ENCODE peak calls at places on chromosome 21, in six cellular contexts. One of them, this sample, is unnamed.

GRCh38 chr21:38386967-38387366 is 111.3 kb downstream of the ERG start:
- DNase-seq in NCI-H510A: no peak
- DNase-seq in brain microvascular endothelial cell: peak
- DNase-seq in activated naive CD8-positive, alpha-beta T cell treated with anti-CD3 and anti-CD28 coated beads, Interleukin-2, amount 10 ng/mL, durations not matched to agents 7 days and 5 days: no peak
- DNase-seq in adipocyte: peak
- DNase-seq in NCI-H2171: no peak
- DNase-seq in this sample: no peak

GRCh38 chr21:32771134-32771523 is 426 bp downstream of the PAXBP1 start:
- DNase-seq in NCI-H510A: peak
- DNase-seq in brain microvascular endothelial cell: peak
- DNase-seq in NCI-H2171: peak
- DNase-seq in adipocyte: peak
- DNase-seq in activated naive CD8-positive, alpha-beta T cell treated with anti-CD3 and anti-CD28 coated beads, Interleukin-2, amount 10 ng/mL, durations not matched to agents 7 days and 5 days: no peak
- DNase-seq in this sample: peak

GRCh38 chr21:39610705-39611104 is 2.0 kb upstream of the B3GALT5 start:
- DNase-seq in NCI-H510A: no peak
- DNase-seq in brain microvascular endothelial cell: no peak
- DNase-seq in NCI-H2171: no peak
- DNase-seq in adipocyte: no peak
- DNase-seq in activated naive CD8-positive, alpha-beta T cell treated with anti-CD3 and anti-CD28 coated beads, Interleukin-2, amount 10 ng/mL, durations not matched to agents 7 days and 5 days: no peak
- DNase-seq in this sample: no peak

GRCh38 chr21:42003051-42003461 is 7.1 kb downstream of the ZBTB21 start:
- DNase-seq in activated naive CD8-positive, alpha-beta T cell treated with anti-CD3 and anti-CD28 coated beads, Interleukin-2, amount 10 ng/mL, durations not matched to agents 7 days and 5 days: no peak
- DNase-seq in NCI-H2171: no peak
- DNase-seq in NCI-H510A: no peak
- DNase-seq in brain microvascular endothelial cell: no peak
- DNase-seq in adipocyte: no peak
- DNase-seq in this sample: no peak

GRCh38 chr21:33848252-33848953 is 67.2 kb downstream of the ATP5PO start:
- DNase-seq in brain microvascular endothelial cell: no peak
- DNase-seq in NCI-H510A: no peak
- DNase-seq in NCI-H2171: no peak
- DNase-seq in activated naive CD8-positive, alpha-beta T cell treated with anti-CD3 and anti-CD28 coated beads, Interleukin-2, amount 10 ng/mL, durations not matched to agents 7 days and 5 days: no peak
- DNase-seq in adipocyte: no peak
- DNase-seq in this sample: peak

GRCh38 chr21:38852708-38853107 is 47.0 kb downstream of the ETS2 start:
- DNase-seq in NCI-H2171: no peak
- DNase-seq in activated naive CD8-positive, alpha-beta T cell treated with anti-CD3 and anti-CD28 coated beads, Interleukin-2, amount 10 ng/mL, durations not matched to agents 7 days and 5 days: no peak
- DNase-seq in brain microvascular endothelial cell: no peak
- DNase-seq in NCI-H510A: no peak
- DNase-seq in adipocyte: no peak
- DNase-seq in this sample: no peak

GRCh38 chr21:43209575-43210453 is 41.0 kb downstream of the CRYAA start:
- DNase-seq in activated naive CD8-positive, alpha-beta T cell treated with anti-CD3 and anti-CD28 coated beads, Interleukin-2, amount 10 ng/mL, durations not matched to agents 7 days and 5 days: peak
- DNase-seq in adipocyte: no peak
- DNase-seq in NCI-H2171: no peak
- DNase-seq in brain microvascular endothelial cell: peak
- DNase-seq in NCI-H510A: no peak
- DNase-seq in this sample: peak

GRCh38 chr21:42182713-42183371 is 36.1 kb upstream of the ABCG1 start:
- DNase-seq in NCI-H510A: no peak
- DNase-seq in brain microvascular endothelial cell: no peak
- DNase-seq in adipocyte: no peak
- DNase-seq in NCI-H2171: no peak
- DNase-seq in activated naive CD8-positive, alpha-beta T cell treated with anti-CD3 and anti-CD28 coated beads, Interleukin-2, amount 10 ng/mL, durations not matched to agents 7 days and 5 days: no peak
- DNase-seq in this sample: no peak

GRCh38 chr21:44958471-44959191 is 18.8 kb downstream of the SLX9 start:
- DNase-seq in brain microvascular endothelial cell: peak
- DNase-seq in NCI-H510A: no peak
- DNase-seq in adipocyte: peak
- DNase-seq in activated naive CD8-positive, alpha-beta T cell treated with anti-CD3 and anti-CD28 coated beads, Interleukin-2, amount 10 ng/mL, durations not matched to agents 7 days and 5 days: no peak
- DNase-seq in NCI-H2171: no peak
- DNase-seq in this sample: no peak

GRCh38 chr21:26954591-26955214 is 12.2 kb downstream of the ADAMTS5 start:
- DNase-seq in activated naive CD8-positive, alpha-beta T cell treated with anti-CD3 and anti-CD28 coated beads, Interleukin-2, amount 10 ng/mL, durations not matched to agents 7 days and 5 days: no peak
- DNase-seq in adipocyte: no peak
- DNase-seq in NCI-H510A: no peak
- DNase-seq in NCI-H2171: peak
- DNase-seq in brain microvascular endothelial cell: no peak
- DNase-seq in this sample: no peak

GRCh38 chr21:46065993-46066842 is 31.7 kb upstream of the COL6A2 start:
- DNase-seq in NCI-H2171: no peak
- DNase-seq in adipocyte: no peak
- DNase-seq in NCI-H510A: no peak
- DNase-seq in brain microvascular endothelial cell: no peak
- DNase-seq in activated naive CD8-positive, alpha-beta T cell treated with anti-CD3 and anti-CD28 coated beads, Interleukin-2, amount 10 ng/mL, durations not matched to agents 7 days and 5 days: no peak
- DNase-seq in this sample: no peak

GRCh38 chr21:15037894-15038293 is 26.9 kb downstream of the NRIP1 start:
- DNase-seq in NCI-H2171: no peak
- DNase-seq in activated naive CD8-positive, alpha-beta T cell treated with anti-CD3 and anti-CD28 coated beads, Interleukin-2, amount 10 ng/mL, durations not matched to agents 7 days and 5 days: no peak
- DNase-seq in adipocyte: no peak
- DNase-seq in NCI-H510A: no peak
- DNase-seq in brain microvascular endothelial cell: no peak
- DNase-seq in this sample: no peak

GRCh38 chr21:45997495-45998275 is 16.1 kb downstream of the COL6A1 start:
- DNase-seq in NCI-H2171: no peak
- DNase-seq in adipocyte: no peak
- DNase-seq in brain microvascular endothelial cell: no peak
- DNase-seq in NCI-H510A: no peak
- DNase-seq in activated naive CD8-positive, alpha-beta T cell treated with anti-CD3 and anti-CD28 coated beads, Interleukin-2, amount 10 ng/mL, durations not matched to agents 7 days and 5 days: peak
- DNase-seq in this sample: no peak

GRCh38 chr21:31509108-31510017 is 150.1 kb upstream of the SOD1 start:
- DNase-seq in activated naive CD8-positive, alpha-beta T cell treated with anti-CD3 and anti-CD28 coated beads, Interleukin-2, amount 10 ng/mL, durations not matched to agents 7 days and 5 days: peak
- DNase-seq in adipocyte: peak
- DNase-seq in NCI-H2171: no peak
- DNase-seq in brain microvascular endothelial cell: peak
- DNase-seq in NCI-H510A: no peak
- DNase-seq in this sample: peak

GRCh38 chr21:35933466-35933865 is 126.9 kb downstream of the SETD4 start:
- DNase-seq in adipocyte: peak
- DNase-seq in brain microvascular endothelial cell: peak
- DNase-seq in activated naive CD8-positive, alpha-beta T cell treated with anti-CD3 and anti-CD28 coated beads, Interleukin-2, amount 10 ng/mL, durations not matched to agents 7 days and 5 days: no peak
- DNase-seq in NCI-H510A: no peak
- DNase-seq in NCI-H2171: no peak
- DNase-seq in this sample: peak

GRCh38 chr21:42997053-42997452 is 22.7 kb downstream of the PKNOX1 start:
- DNase-seq in NCI-H2171: no peak
- DNase-seq in brain microvascular endothelial cell: peak
- DNase-seq in activated naive CD8-positive, alpha-beta T cell treated with anti-CD3 and anti-CD28 coated beads, Interleukin-2, amount 10 ng/mL, durations not matched to agents 7 days and 5 days: no peak
- DNase-seq in NCI-H510A: no peak
- DNase-seq in adipocyte: peak
- DNase-seq in this sample: peak

GRCh38 chr21:42366292-42367010 is at the start of gene TFF1:
- DNase-seq in NCI-H2171: no peak
- DNase-seq in adipocyte: no peak
- DNase-seq in NCI-H510A: no peak
- DNase-seq in brain microvascular endothelial cell: peak
- DNase-seq in activated naive CD8-positive, alpha-beta T cell treated with anti-CD3 and anti-CD28 coated beads, Interleukin-2, amount 10 ng/mL, durations not matched to agents 7 days and 5 days: no peak
- DNase-seq in this sample: no peak

GRCh38 chr21:35614412-35614901 is 445.9 kb downstream of the SETD4 start:
- DNase-seq in activated naive CD8-positive, alpha-beta T cell treated with anti-CD3 and anti-CD28 coated beads, Interleukin-2, amount 10 ng/mL, durations not matched to agents 7 days and 5 days: no peak
- DNase-seq in adipocyte: peak
- DNase-seq in NCI-H510A: no peak
- DNase-seq in NCI-H2171: no peak
- DNase-seq in brain microvascular endothelial cell: peak
- DNase-seq in this sample: peak

GRCh38 chr21:38839683-38840286 is 34.1 kb downstream of the ETS2 start:
- DNase-seq in NCI-H2171: no peak
- DNase-seq in brain microvascular endothelial cell: peak
- DNase-seq in activated naive CD8-positive, alpha-beta T cell treated with anti-CD3 and anti-CD28 coated beads, Interleukin-2, amount 10 ng/mL, durations not matched to agents 7 days and 5 days: no peak
- DNase-seq in NCI-H510A: no peak
- DNase-seq in adipocyte: peak
- DNase-seq in this sample: peak

GRCh38 chr21:31659286-31660133 is at the start of gene SOD1:
- DNase-seq in NCI-H510A: peak
- DNase-seq in NCI-H2171: peak
- DNase-seq in brain microvascular endothelial cell: peak
- DNase-seq in activated naive CD8-positive, alpha-beta T cell treated with anti-CD3 and anti-CD28 coated beads, Interleukin-2, amount 10 ng/mL, durations not matched to agents 7 days and 5 days: peak
- DNase-seq in adipocyte: peak
- DNase-seq in this sample: peak

GRCh38 chr21:35232545-35233176 is 183.6 kb upstream of the RUNX1 start:
- DNase-seq in NCI-H2171: no peak
- DNase-seq in NCI-H510A: no peak
- DNase-seq in adipocyte: no peak
- DNase-seq in activated naive CD8-positive, alpha-beta T cell treated with anti-CD3 and anti-CD28 coated beads, Interleukin-2, amount 10 ng/mL, durations not matched to agents 7 days and 5 days: no peak
- DNase-seq in brain microvascular endothelial cell: peak
- DNase-seq in this sample: peak

GRCh38 chr21:36613064-36613463 is 85.9 kb upstream of the SIM2 start:
- DNase-seq in adipocyte: no peak
- DNase-seq in NCI-H510A: no peak
- DNase-seq in activated naive CD8-positive, alpha-beta T cell treated with anti-CD3 and anti-CD28 coated beads, Interleukin-2, amount 10 ng/mL, durations not matched to agents 7 days and 5 days: no peak
- DNase-seq in brain microvascular endothelial cell: peak
- DNase-seq in NCI-H2171: no peak
- DNase-seq in this sample: no peak

GRCh38 chr21:41630249-41630648 is 122.3 kb upstream of the TMPRSS2 start:
- DNase-seq in brain microvascular endothelial cell: peak
- DNase-seq in NCI-H510A: no peak
- DNase-seq in adipocyte: peak
- DNase-seq in NCI-H2171: no peak
- DNase-seq in activated naive CD8-positive, alpha-beta T cell treated with anti-CD3 and anti-CD28 coated beads, Interleukin-2, amount 10 ng/mL, durations not matched to agents 7 days and 5 days: no peak
- DNase-seq in this sample: peak

GRCh38 chr21:26846036-26846931 is 1.1 kb upstream of the ADAMTS1 start:
- DNase-seq in activated naive CD8-positive, alpha-beta T cell treated with anti-CD3 and anti-CD28 coated beads, Interleukin-2, amount 10 ng/mL, durations not matched to agents 7 days and 5 days: peak
- DNase-seq in adipocyte: peak
- DNase-seq in brain microvascular endothelial cell: peak
- DNase-seq in NCI-H510A: no peak
- DNase-seq in NCI-H2171: peak
- DNase-seq in this sample: peak

GRCh38 chr21:22575165-22575584 is 1577.0 kb downstream of the NCAM2 start:
- DNase-seq in NCI-H2171: peak
- DNase-seq in NCI-H510A: no peak
- DNase-seq in activated naive CD8-positive, alpha-beta T cell treated with anti-CD3 and anti-CD28 coated beads, Interleukin-2, amount 10 ng/mL, durations not matched to agents 7 days and 5 days: no peak
- DNase-seq in adipocyte: no peak
- DNase-seq in brain microvascular endothelial cell: no peak
- DNase-seq in this sample: peak

GRCh38 chr21:41378849-41379248 is 17.0 kb downstream of the MX2 start:
- DNase-seq in adipocyte: no peak
- DNase-seq in activated naive CD8-positive, alpha-beta T cell treated with anti-CD3 and anti-CD28 coated beads, Interleukin-2, amount 10 ng/mL, durations not matched to agents 7 days and 5 days: no peak
- DNase-seq in NCI-H2171: no peak
- DNase-seq in NCI-H510A: no peak
- DNase-seq in brain microvascular endothelial cell: no peak
- DNase-seq in this sample: no peak

GRCh38 chr21:36235058-36235582 is 78.5 kb downstream of the DOP1B start:
- DNase-seq in NCI-H510A: no peak
- DNase-seq in adipocyte: no peak
- DNase-seq in brain microvascular endothelial cell: no peak
- DNase-seq in NCI-H2171: no peak
- DNase-seq in activated naive CD8-positive, alpha-beta T cell treated with anti-CD3 and anti-CD28 coated beads, Interleukin-2, amount 10 ng/mL, durations not matched to agents 7 days and 5 days: no peak
- DNase-seq in this sample: no peak